ENCODE peak calls at places on chromosomes 2 and 18, in nine cellular contexts. One of them, this sample, is unnamed.
A peak's percentile ranks its signal among the peaks of the same experiment; 100 is the strongest.

GRCh38 chr2:234772775-234773064 is 179.1 kb upstream of the SH3BP4 start:
- DNase-seq in HepG2: no peak
- DNase-seq in mucosa of descending colon: no peak
- DNase-seq in neural progenitor cell: peak; percentile 53
- DNase-seq in effector memory CD4-positive, alpha-beta T cell: no peak
- DNase-seq in psoas muscle: no peak
- DNase-seq in gastrocnemius medialis: no peak
- DNase-seq in GM12865: no peak
- DNase-seq in fibroblast of villous mesenchyme: no peak
- DNase-seq in this sample: no peak

GRCh38 chr2:135202751-135203150 is 150.7 kb downstream of the RAB3GAP1 start:
- DNase-seq in HepG2: no peak
- DNase-seq in mucosa of descending colon: no peak
- DNase-seq in neural progenitor cell: no peak
- DNase-seq in effector memory CD4-positive, alpha-beta T cell: no peak
- DNase-seq in psoas muscle: no peak
- DNase-seq in gastrocnemius medialis: no peak
- DNase-seq in GM12865: no peak
- DNase-seq in fibroblast of villous mesenchyme: peak; percentile 64
- DNase-seq in this sample: no peak

GRCh38 chr2:164770421-164770916 is 71.2 kb downstream of the COBLL1 start:
- DNase-seq in HepG2: no peak
- DNase-seq in mucosa of descending colon: no peak
- DNase-seq in neural progenitor cell: no peak
- DNase-seq in effector memory CD4-positive, alpha-beta T cell: no peak
- DNase-seq in psoas muscle: no peak
- DNase-seq in gastrocnemius medialis: no peak
- DNase-seq in GM12865: no peak
- DNase-seq in fibroblast of villous mesenchyme: no peak
- DNase-seq in this sample: no peak

GRCh38 chr18:5415035-5415434 is 119.5 kb upstream of the ZBTB14 start:
- DNase-seq in HepG2: no peak
- DNase-seq in mucosa of descending colon: no peak
- DNase-seq in neural progenitor cell: no peak
- DNase-seq in effector memory CD4-positive, alpha-beta T cell: no peak
- DNase-seq in psoas muscle: no peak
- DNase-seq in gastrocnemius medialis: no peak
- DNase-seq in GM12865: no peak
- DNase-seq in fibroblast of villous mesenchyme: no peak
- DNase-seq in this sample: no peak

GRCh38 chr2:73827018-73827417 is 1.7 kb upstream of the STAMBP start:
- DNase-seq in HepG2: no peak
- DNase-seq in mucosa of descending colon: no peak
- DNase-seq in neural progenitor cell: no peak
- DNase-seq in effector memory CD4-positive, alpha-beta T cell: no peak
- DNase-seq in psoas muscle: no peak
- DNase-seq in gastrocnemius medialis: no peak
- DNase-seq in GM12865: peak; percentile 49
- DNase-seq in fibroblast of villous mesenchyme: peak; percentile 56
- DNase-seq in this sample: no peak

GRCh38 chr2:105797298-105797819 is 52.6 kb downstream of the NCK2 start:
- DNase-seq in HepG2: peak; percentile 35
- DNase-seq in mucosa of descending colon: no peak
- DNase-seq in neural progenitor cell: no peak
- DNase-seq in effector memory CD4-positive, alpha-beta T cell: no peak
- DNase-seq in psoas muscle: no peak
- DNase-seq in gastrocnemius medialis: no peak
- DNase-seq in GM12865: peak; percentile 92
- DNase-seq in fibroblast of villous mesenchyme: peak; percentile 83
- DNase-seq in this sample: no peak

GRCh38 chr18:34709104-34709503 is 994 bp upstream of the DTNA start:
- DNase-seq in HepG2: peak; percentile 10
- DNase-seq in mucosa of descending colon: no peak
- DNase-seq in neural progenitor cell: no peak
- DNase-seq in effector memory CD4-positive, alpha-beta T cell: no peak
- DNase-seq in psoas muscle: peak; percentile 27
- DNase-seq in gastrocnemius medialis: peak; percentile 39
- DNase-seq in GM12865: no peak
- DNase-seq in fibroblast of villous mesenchyme: peak; percentile 95
- DNase-seq in this sample: no peak

GRCh38 chr18:59566507-59566906 is 130.7 kb downstream of the CCBE1 start:
- DNase-seq in HepG2: no peak
- DNase-seq in mucosa of descending colon: no peak
- DNase-seq in neural progenitor cell: no peak
- DNase-seq in effector memory CD4-positive, alpha-beta T cell: no peak
- DNase-seq in psoas muscle: no peak
- DNase-seq in gastrocnemius medialis: no peak
- DNase-seq in GM12865: no peak
- DNase-seq in fibroblast of villous mesenchyme: peak; percentile 97
- DNase-seq in this sample: no peak

GRCh38 chr2:205700331-205701132 is 18.2 kb downstream of the NRP2 start:
- DNase-seq in HepG2: peak; percentile 89
- DNase-seq in mucosa of descending colon: no peak
- DNase-seq in neural progenitor cell: peak; percentile 42
- DNase-seq in effector memory CD4-positive, alpha-beta T cell: no peak
- DNase-seq in psoas muscle: no peak
- DNase-seq in gastrocnemius medialis: peak; percentile 37
- DNase-seq in GM12865: peak; percentile 49
- DNase-seq in fibroblast of villous mesenchyme: peak; percentile 93
- DNase-seq in this sample: no peak

GRCh38 chr2:176370423-176370822 is 101.2 kb downstream of the MTX2 start:
- DNase-seq in HepG2: no peak
- DNase-seq in mucosa of descending colon: no peak
- DNase-seq in neural progenitor cell: no peak
- DNase-seq in effector memory CD4-positive, alpha-beta T cell: no peak
- DNase-seq in psoas muscle: no peak
- DNase-seq in gastrocnemius medialis: no peak
- DNase-seq in GM12865: no peak
- DNase-seq in fibroblast of villous mesenchyme: no peak
- DNase-seq in this sample: no peak

GRCh38 chr2:60486067-60486466 is 67.4 kb downstream of the BCL11A start:
- DNase-seq in HepG2: no peak
- DNase-seq in mucosa of descending colon: no peak
- DNase-seq in neural progenitor cell: no peak
- DNase-seq in effector memory CD4-positive, alpha-beta T cell: no peak
- DNase-seq in psoas muscle: no peak
- DNase-seq in gastrocnemius medialis: no peak
- DNase-seq in GM12865: no peak
- DNase-seq in fibroblast of villous mesenchyme: no peak
- DNase-seq in this sample: no peak

GRCh38 chr2:157327621-157328102 is 2.0 kb upstream of the ERMN start:
- DNase-seq in HepG2: peak; percentile 44
- DNase-seq in mucosa of descending colon: peak; percentile 90
- DNase-seq in neural progenitor cell: peak; percentile 87
- DNase-seq in effector memory CD4-positive, alpha-beta T cell: peak; percentile 62
- DNase-seq in psoas muscle: peak; percentile 74
- DNase-seq in gastrocnemius medialis: peak; percentile 46
- DNase-seq in GM12865: peak; percentile 91
- DNase-seq in fibroblast of villous mesenchyme: peak; percentile 74
- DNase-seq in this sample: peak; percentile 95

GRCh38 chr2:101125374-101125773 is 25.8 kb downstream of the TBC1D8 start:
- DNase-seq in HepG2: peak; percentile 53
- DNase-seq in mucosa of descending colon: no peak
- DNase-seq in neural progenitor cell: no peak
- DNase-seq in effector memory CD4-positive, alpha-beta T cell: no peak
- DNase-seq in psoas muscle: no peak
- DNase-seq in gastrocnemius medialis: no peak
- DNase-seq in GM12865: no peak
- DNase-seq in fibroblast of villous mesenchyme: peak; percentile 74
- DNase-seq in this sample: no peak

GRCh38 chr2:227812001-227812400 is 1.6 kb upstream of the CCL20 start:
- DNase-seq in HepG2: no peak
- DNase-seq in mucosa of descending colon: no peak
- DNase-seq in neural progenitor cell: no peak
- DNase-seq in effector memory CD4-positive, alpha-beta T cell: no peak
- DNase-seq in psoas muscle: no peak
- DNase-seq in gastrocnemius medialis: no peak
- DNase-seq in GM12865: no peak
- DNase-seq in fibroblast of villous mesenchyme: peak; percentile 73
- DNase-seq in this sample: no peak

DNA sequence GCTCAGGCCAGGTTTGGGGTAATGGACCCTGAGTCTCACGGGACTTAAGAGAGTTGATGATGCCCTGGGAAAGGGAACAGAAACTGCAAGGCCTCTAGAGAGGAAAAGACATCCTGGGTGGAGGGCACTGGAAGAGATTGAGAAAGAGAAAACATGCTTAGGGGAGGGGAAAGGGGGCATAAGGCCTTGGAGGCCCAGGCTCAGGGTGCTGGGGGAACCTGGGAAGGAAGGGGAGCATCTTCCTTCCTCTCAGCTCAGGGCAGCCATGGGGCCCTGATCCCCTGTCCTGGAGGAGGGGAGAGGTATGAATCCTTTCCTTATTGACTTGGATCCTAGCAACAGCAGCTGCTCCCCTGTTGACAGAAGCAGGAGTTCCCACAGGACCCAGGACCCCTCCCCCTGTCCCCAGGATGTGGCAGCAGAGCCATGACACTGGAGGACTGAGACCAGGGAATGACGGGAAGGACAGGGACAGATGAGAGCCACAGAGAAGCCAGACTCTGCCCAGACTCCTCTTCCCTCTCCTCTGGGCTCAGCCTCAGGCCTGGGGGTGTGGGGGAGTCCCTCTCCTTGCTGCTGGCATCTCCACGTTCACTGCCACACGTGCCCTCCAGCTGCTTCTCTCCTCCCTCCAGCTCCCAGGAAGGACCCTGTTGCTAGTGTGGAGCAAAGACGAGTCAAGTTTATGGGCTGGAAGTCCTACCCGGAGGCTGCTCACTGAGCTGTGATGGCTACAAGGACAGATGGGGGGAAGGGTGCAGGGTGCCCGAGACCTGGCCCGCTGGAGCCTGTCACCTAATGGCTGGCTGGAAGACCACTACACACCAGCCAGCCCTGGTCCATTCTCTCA is 834 bp downstream of the GPBAR1 start:
- DNase-seq in HepG2: no peak
- DNase-seq in mucosa of descending colon: no peak
- DNase-seq in neural progenitor cell: peak; percentile 23
- DNase-seq in effector memory CD4-positive, alpha-beta T cell: no peak
- DNase-seq in psoas muscle: no peak
- DNase-seq in gastrocnemius medialis: peak; percentile 10
- DNase-seq in GM12865: no peak
- DNase-seq in fibroblast of villous mesenchyme: peak; percentile 14
- DNase-seq in this sample: no peak
- H3K4me3 ChIP-seq in HepG2: no peak overlapping the region
- H3K4me3 ChIP-seq in mucosa of descending colon: no peak overlapping the region
- H3K4me3 ChIP-seq in neural progenitor cell: no peak overlapping the region
- H3K4me3 ChIP-seq in effector memory CD4-positive, alpha-beta T cell: no peak overlapping the region
- H3K4me3 ChIP-seq in psoas muscle: no peak overlapping the region
- H3K4me3 ChIP-seq in gastrocnemius medialis: no peak overlapping the region
- H3K4me3 ChIP-seq in GM12865: no peak overlapping the region
- H3K4me3 ChIP-seq in fibroblast of villous mesenchyme: no peak overlapping the region
- H3K4me3 ChIP-seq in this sample: no peak overlapping the region

GRCh38 chr2:27494284-27494943 is 586 bp downstream of the FNDC4 start:
- DNase-seq in HepG2: peak; percentile 50
- DNase-seq in mucosa of descending colon: peak; percentile 40
- DNase-seq in neural progenitor cell: peak; percentile 42
- DNase-seq in effector memory CD4-positive, alpha-beta T cell: no peak
- DNase-seq in psoas muscle: peak; percentile 75
- DNase-seq in gastrocnemius medialis: peak; percentile 64
- DNase-seq in GM12865: no peak
- DNase-seq in fibroblast of villous mesenchyme: peak; percentile 35
- DNase-seq in this sample: no peak
- H3K4me3 ChIP-seq in HepG2: peak overlapping the region; percentile 81
- H3K4me3 ChIP-seq in mucosa of descending colon: no peak overlapping the region
- H3K4me3 ChIP-seq in neural progenitor cell: peak overlapping the region; percentile 95
- H3K4me3 ChIP-seq in effector memory CD4-positive, alpha-beta T cell: peak overlapping the region; percentile 40
- H3K4me3 ChIP-seq in psoas muscle: peak overlapping the region; percentile 70
- H3K4me3 ChIP-seq in gastrocnemius medialis: peak overlapping the region; percentile 54
- H3K4me3 ChIP-seq in GM12865: no peak overlapping the region
- H3K4me3 ChIP-seq in fibroblast of villous mesenchyme: peak overlapping the region; percentile 58
- H3K4me3 ChIP-seq in this sample: peak overlapping the region; percentile 51

DNA sequence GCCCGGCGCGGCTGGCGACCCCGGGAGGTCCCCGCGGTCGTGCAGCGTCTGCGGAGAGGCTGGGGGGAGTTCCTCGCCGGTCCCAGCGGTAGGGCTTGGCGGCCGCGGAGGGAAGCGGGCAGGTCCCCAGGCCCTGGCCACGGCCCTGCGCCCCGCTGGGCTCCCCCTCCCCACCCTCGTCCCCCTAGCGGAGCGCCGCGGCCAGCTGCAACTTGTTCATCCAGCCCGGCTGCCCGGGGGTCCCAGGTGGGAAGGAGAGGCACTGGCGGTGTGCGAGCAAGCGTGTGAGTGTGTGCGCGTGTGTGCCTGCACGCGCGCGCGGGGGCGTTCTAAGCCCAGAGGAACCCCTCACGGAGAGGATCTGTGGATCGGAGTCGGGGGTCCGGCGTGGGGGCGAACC is 1.3 kb downstream of the PTPRM start:
- DNase-seq in HepG2: peak; percentile 33
- DNase-seq in mucosa of descending colon: peak; percentile 44
- DNase-seq in neural progenitor cell: peak; percentile 77
- DNase-seq in effector memory CD4-positive, alpha-beta T cell: no peak
- DNase-seq in psoas muscle: peak; percentile 45
- DNase-seq in gastrocnemius medialis: peak; percentile 21
- DNase-seq in GM12865: no peak
- DNase-seq in fibroblast of villous mesenchyme: peak; percentile 16
- DNase-seq in this sample: no peak
- H3K4me3 ChIP-seq in HepG2: peak overlapping the region; percentile 92
- H3K4me3 ChIP-seq in mucosa of descending colon: peak overlapping the region; percentile 30
- H3K4me3 ChIP-seq in neural progenitor cell: peak overlapping the region; percentile 63
- H3K4me3 ChIP-seq in effector memory CD4-positive, alpha-beta T cell: peak overlapping the region; percentile 35
- H3K4me3 ChIP-seq in psoas muscle: peak overlapping the region; percentile 93
- H3K4me3 ChIP-seq in gastrocnemius medialis: peak overlapping the region; percentile 92
- H3K4me3 ChIP-seq in GM12865: no peak overlapping the region
- H3K4me3 ChIP-seq in fibroblast of villous mesenchyme: peak overlapping the region; percentile 74
- H3K4me3 ChIP-seq in this sample: no peak overlapping the region

DNA sequence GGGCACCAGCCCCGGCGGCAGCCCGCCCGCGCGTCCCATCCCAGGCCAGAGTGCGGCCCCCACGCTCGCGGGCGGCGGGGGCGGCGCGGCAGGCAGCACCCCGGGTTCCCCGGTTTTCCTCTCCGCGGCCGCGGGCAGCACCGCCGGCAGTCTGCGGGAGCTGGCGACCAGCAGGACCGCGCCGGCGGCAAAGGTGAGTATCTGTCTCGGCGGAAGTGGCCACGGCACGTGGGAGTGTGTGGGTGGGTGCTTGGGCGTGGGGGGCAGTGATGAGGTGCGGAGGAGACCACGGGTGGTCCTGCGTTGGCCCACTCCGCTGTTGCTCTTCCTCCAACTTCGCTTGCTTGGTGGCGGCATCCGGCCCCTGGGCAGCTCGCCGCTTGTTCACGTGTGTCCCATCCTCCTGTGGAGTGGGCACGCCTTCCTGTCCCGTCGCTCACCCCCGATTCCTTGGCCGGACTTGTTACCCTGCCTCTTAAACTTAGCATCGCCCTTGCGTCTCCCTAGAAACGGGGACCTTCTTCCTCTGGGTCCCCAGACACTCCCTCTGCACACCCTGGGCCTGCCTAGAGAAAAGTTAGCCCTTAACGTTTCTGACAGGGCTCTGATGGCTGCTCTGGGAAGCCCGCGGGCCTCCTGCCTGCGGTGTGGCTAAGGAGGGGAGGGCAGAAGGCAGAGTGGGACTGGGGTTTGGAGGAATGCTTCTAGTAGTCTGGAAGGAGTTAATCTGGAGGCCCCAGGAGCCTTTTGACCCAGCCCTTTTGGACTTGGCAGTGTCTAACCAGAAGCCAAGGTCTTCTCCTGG is 1.1 kb downstream of the SH3RF3 start:
- DNase-seq in HepG2: no peak
- DNase-seq in mucosa of descending colon: no peak
- DNase-seq in neural progenitor cell: peak; percentile 34
- DNase-seq in effector memory CD4-positive, alpha-beta T cell: no peak
- DNase-seq in psoas muscle: peak; percentile 42
- DNase-seq in gastrocnemius medialis: no peak
- DNase-seq in GM12865: peak; percentile 29
- DNase-seq in fibroblast of villous mesenchyme: peak; percentile 68
- DNase-seq in this sample: no peak
- H3K4me3 ChIP-seq in HepG2: no peak overlapping the region
- H3K4me3 ChIP-seq in mucosa of descending colon: no peak overlapping the region
- H3K4me3 ChIP-seq in neural progenitor cell: peak overlapping the region; percentile 71
- H3K4me3 ChIP-seq in effector memory CD4-positive, alpha-beta T cell: peak overlapping the region; percentile 64
- H3K4me3 ChIP-seq in psoas muscle: peak overlapping the region; percentile 86
- H3K4me3 ChIP-seq in gastrocnemius medialis: peak overlapping the region; percentile 64
- H3K4me3 ChIP-seq in GM12865: peak overlapping the region; percentile 32
- H3K4me3 ChIP-seq in fibroblast of villous mesenchyme: peak overlapping the region; percentile 88
- H3K4me3 ChIP-seq in this sample: no peak overlapping the region